ENCODE peak calls at places on chromosomes 3 and 15, in six cellular contexts. V, Q, R, X, Y and M are unnamed samples.

GRCh38 chr3:52346623-52347530 is 30.8 kb downstream of the DNAH1 start:
- DNase-seq in V (no peak), Q (peak; percentile 84), R (no peak), X (no peak), Y (no peak), M (no peak)

GRCh38 chr3:124558898-124559649 is 171.2 kb upstream of the UMPS start:
- DNase-seq in V (peak; percentile 38), Q (peak; percentile 96), R (no peak), X (no peak), Y (peak; percentile 97), M (no peak)

GRCh38 chr15:22806664-22807063 is 20.2 kb downstream of the NIPA1 start:
- DNase-seq in V (no peak), Q (no peak), R (no peak), X (no peak), Y (no peak), M (no peak)

GRCh38 chr15:57406040-57406772 is 29.9 kb downstream of the CGNL1 start:
- DNase-seq in V (no peak), Q (peak; percentile 19), R (no peak), X (peak; percentile 47), Y (peak; percentile 48), M (no peak)

GRCh38 chr3:114418724-114419543 is 125.1 kb downstream of the TIGIT start:
- DNase-seq in V (no peak), Q (peak; percentile 95), R (no peak), X (peak; percentile 87), Y (peak; percentile 85), M (peak; percentile 39)

GRCh38 chr3:121786485-121786884 is 36.9 kb upstream of the GOLGB1 start:
- DNase-seq in V (no peak), Q (peak; percentile 73), R (no peak), X (no peak), Y (no peak), M (no peak)

GRCh38 chr15:50736823-50737222 is 28.7 kb downstream of the SPPL2A start:
- DNase-seq in V (no peak), Q (no peak), R (no peak), X (peak; percentile 87), Y (no peak), M (no peak)

GRCh38 chr15:70355275-70355795 is 257.6 kb upstream of the TLE3 start:
- DNase-seq in V (no peak), Q (no peak), R (no peak), X (no peak), Y (no peak), M (no peak)

GRCh38 chr3:74332165-74332564 is 282.3 kb downstream of the CNTN3 start:
- DNase-seq in V (no peak), Q (no peak), R (no peak), X (no peak), Y (no peak), M (no peak)

GRCh38 chr3:168436327-168436726 is 340.6 kb upstream of the GOLIM4 start:
- DNase-seq in V (no peak), Q (no peak), R (no peak), X (no peak), Y (no peak), M (no peak)

GRCh38 chr15:100309109-100309983 is 32.4 kb downstream of the ADAMTS17 start:
- DNase-seq in V (no peak), Q (no peak), R (no peak), X (no peak), Y (no peak), M (no peak)

GRCh38 chr15:85625431-85625830 is 169.3 kb downstream of the KLHL25 start:
- DNase-seq in V (no peak), Q (no peak), R (no peak), X (no peak), Y (no peak), M (no peak)

GRCh38 chr3:17333446-17333845 is 409.0 kb downstream of the TBC1D5 start:
- DNase-seq in V (no peak), Q (no peak), R (no peak), X (no peak), Y (no peak), M (no peak)

GRCh38 chr3:56042326-56042951 is 425.8 kb downstream of the ERC2 start:
- DNase-seq in V (no peak), Q (peak; percentile 61), R (no peak), X (peak; percentile 44), Y (peak; percentile 73), M (peak; percentile 11)

GRCh38 chr3:191648787-191649186 is 187.8 kb downstream of the PYDC2 start:
- DNase-seq in V (no peak), Q (no peak), R (no peak), X (no peak), Y (no peak), M (no peak)

GRCh38 chr3:56799251-56799882 is 2.4 kb downstream of the ARHGEF3 start:
- DNase-seq in V (no peak), Q (peak; percentile 63), R (no peak), X (peak; percentile 93), Y (peak; percentile 73), M (peak; percentile 15)

GRCh38 chr15:58549013-58549779 is 117.4 kb downstream of the LIPC start:
- DNase-seq in V (no peak), Q (peak; percentile 74), R (no peak), X (peak; percentile 97), Y (peak; percentile 83), M (no peak)

GRCh38 chr3:188510366-188510765 is 356.4 kb downstream of the LPP start:
- DNase-seq in V (no peak), Q (peak; percentile 96), R (no peak), X (no peak), Y (peak; percentile 77), M (no peak)
- H4K91ac ChIP-seq in V (no peak overlapping the region), Q (peak overlapping the region; percentile 75), R (no peak overlapping the region), X (no peak overlapping the region), Y (peak overlapping the region; percentile 40), M (no peak overlapping the region)

GRCh38 chr15:82655606-82656005 is 8.4 kb upstream of the CPEB1 start:
- DNase-seq in V (no peak), Q (no peak), R (no peak), X (no peak), Y (no peak), M (no peak)

GRCh38 chr15:82660378-82660777 is 13.2 kb upstream of the CPEB1 start:
- DNase-seq in V (no peak), Q (no peak), R (no peak), X (no peak), Y (no peak), M (no peak)

GRCh38 chr15:82651708-82652107 is 4.5 kb upstream of the CPEB1 start:
- DNase-seq in V (no peak), Q (no peak), R (no peak), X (no peak), Y (no peak), M (no peak)

GRCh38 chr15:82653483-82653882 is 6.3 kb upstream of the CPEB1 start:
- DNase-seq in V (no peak), Q (no peak), R (no peak), X (peak; percentile 4), Y (no peak), M (no peak)

DNA sequence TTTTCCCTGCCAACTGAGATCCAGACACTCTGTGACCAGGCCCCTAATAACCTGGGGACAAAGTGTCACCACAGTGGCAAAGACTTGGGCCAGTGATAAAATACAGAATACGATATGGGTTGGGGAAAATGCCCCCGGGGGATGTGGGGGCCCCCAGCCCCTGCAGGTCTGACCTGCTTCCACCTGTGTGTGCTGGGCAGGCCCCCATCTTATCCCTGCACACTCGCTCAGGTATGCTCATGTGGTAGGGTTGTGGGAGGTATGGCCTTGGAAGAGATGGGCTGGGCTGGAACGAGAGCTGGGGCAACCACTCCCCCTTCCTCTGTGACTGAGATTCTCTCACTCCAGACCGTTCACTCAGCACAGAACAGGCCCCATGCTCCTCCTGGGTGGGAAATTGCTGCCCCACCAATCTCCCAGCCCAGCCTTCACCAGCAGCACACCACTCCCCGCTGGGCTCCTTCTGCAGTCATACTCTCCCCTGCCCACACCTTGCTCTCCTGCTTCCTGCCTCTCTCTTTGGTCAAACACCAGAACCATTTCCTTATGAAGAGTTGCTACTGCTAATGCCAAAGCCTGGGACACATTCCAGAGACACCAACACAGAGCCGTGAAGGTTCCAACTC is 9.6 kb upstream of the CPEB1 start:
- DNase-seq in V (no peak), Q (no peak), R (no peak), X (no peak), Y (no peak), M (no peak)
- H4K91ac ChIP-seq in V (no peak overlapping the region), Q (no peak overlapping the region), R (no peak overlapping the region), X (no peak overlapping the region), Y (no peak overlapping the region), M (no peak overlapping the region)

GRCh38 chr3:43247556-43248186 is 38.7 kb upstream of the SNRK start:
- DNase-seq in V (no peak), Q (no peak), R (no peak), X (no peak), Y (no peak), M (no peak)

GRCh38 chr3:43243590-43244587 is 42.5 kb upstream of the SNRK start:
- DNase-seq in V (no peak), Q (no peak), R (no peak), X (no peak), Y (no peak), M (no peak)

GRCh38 chr3:43248194-43248593 is 38.1 kb upstream of the SNRK start:
- DNase-seq in V (no peak), Q (no peak), R (peak; percentile 35), X (no peak), Y (no peak), M (no peak)

GRCh38 chr3:43246956-43247355 is 39.4 kb upstream of the SNRK start:
- DNase-seq in V (no peak), Q (no peak), R (peak; percentile 28), X (no peak), Y (no peak), M (peak; percentile 5)

GRCh38 chr3:43244694-43245093 is 41.6 kb upstream of the SNRK start:
- DNase-seq in V (no peak), Q (no peak), R (no peak), X (no peak), Y (no peak), M (no peak)
- H4K91ac ChIP-seq in V (no peak overlapping the region), Q (no peak overlapping the region), R (no peak overlapping the region), X (no peak overlapping the region), Y (no peak overlapping the region), M (no peak overlapping the region)

DNA sequence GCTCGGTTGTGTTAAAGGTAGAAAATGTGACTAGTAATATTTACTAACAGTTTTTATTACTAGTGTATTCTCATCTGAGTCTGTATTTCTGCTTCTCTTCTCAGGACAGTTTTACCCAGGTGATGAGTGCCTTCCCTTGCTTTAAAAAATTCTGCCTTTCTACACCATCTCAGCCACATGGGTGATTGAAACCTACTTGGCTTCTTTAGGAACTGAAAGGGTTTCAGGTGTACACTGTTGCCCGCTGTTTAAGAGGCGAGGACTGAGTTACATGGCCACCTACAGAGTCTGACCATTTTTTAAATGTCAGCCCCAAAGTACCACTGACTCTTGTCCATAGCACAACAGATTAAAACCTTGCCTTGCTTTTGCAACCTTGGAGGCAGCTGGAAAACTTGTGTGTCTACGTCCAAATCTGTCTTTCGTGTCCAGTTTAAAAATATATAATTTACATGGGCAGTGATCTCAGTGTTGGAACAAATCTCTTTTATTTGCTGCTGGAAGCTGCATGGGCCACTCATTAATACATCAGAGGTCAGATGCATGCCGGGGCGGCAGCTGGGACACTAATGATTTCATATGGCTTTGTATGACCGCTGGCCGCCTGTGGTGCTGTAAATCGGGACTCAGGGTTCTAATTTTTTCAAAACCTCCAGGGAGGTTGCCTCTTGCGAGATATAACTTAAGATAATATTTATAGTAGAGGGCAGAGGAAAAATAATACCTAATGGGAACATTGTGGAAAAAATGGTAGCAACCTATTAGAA is 44.6 kb downstream of the TRIM71 start:
- DNase-seq in V (no peak), Q (no peak), R (no peak), X (no peak), Y (no peak), M (no peak)
- H4K91ac ChIP-seq in V (no peak overlapping the region), Q (no peak overlapping the region), R (no peak overlapping the region), X (no peak overlapping the region), Y (no peak overlapping the region), M (no peak overlapping the region)